ENCODE peak calls at places on chromosomes 5 and 9, in eight cellular contexts. U, Y, L, T, D, F, I and C are unnamed samples.

GRCh38 chr9:18947772-18948391 is 85.1 kb downstream of the SAXO1 start:
- DNase-seq in D (no peak), L (no peak), U (no peak), I (peak; percentile 72), Y (no peak), F (no peak), T (no peak), C (no peak)

GRCh38 chr5:90802695-90803317 is 244.2 kb downstream of the ADGRV1 start:
- DNase-seq in U (no peak), Y (peak; percentile 25), T (peak; percentile 6), F (peak; percentile 78), L (no peak), I (peak; percentile 34), D (peak; percentile 82), C (peak; percentile 10)

GRCh38 chr9:128532581-128532980 is 19.8 kb upstream of the SPTAN1 start:
- DNase-seq in U (no peak), L (no peak), F (no peak), Y (no peak), I (no peak), T (no peak), D (no peak), C (no peak)

GRCh38 chr5:177602458-177602830 is 2.5 kb downstream of the B4GALT7 start:
- DNase-seq in Y (no peak), T (no peak), L (no peak), F (no peak), I (no peak), D (no peak), U (no peak), C (no peak)

GRCh38 chr5:50751064-50751657 is 84.7 kb downstream of the PARP8 start:
- DNase-seq in L (no peak), F (peak; percentile 49), U (no peak), T (peak; percentile 23), Y (peak; percentile 40), I (peak; percentile 77), D (peak; percentile 39), C (peak; percentile 1)

GRCh38 chr5:36369092-36369737 is 67.5 kb upstream of the RANBP3L start:
- DNase-seq in D (peak; percentile 91), T (peak; percentile 51), U (no peak), I (no peak), L (no peak), F (no peak), Y (peak; percentile 68), C (no peak)

GRCh38 chr9:13274901-13275641 is 4.4 kb downstream of the MPDZ start:
- DNase-seq in L (no peak), U (no peak), F (no peak), T (peak; percentile 24), Y (peak; percentile 83), I (no peak), D (peak; percentile 13), C (peak; percentile 61)

GRCh38 chr5:127373858-127374491 is 83.4 kb downstream of the MEGF10 start:
- DNase-seq in U (no peak), I (peak; percentile 56), L (no peak), Y (no peak), T (no peak), D (no peak), F (no peak), C (no peak)

GRCh38 chr5:154401355-154401754 is 44.4 kb upstream of the SAP30L start:
- DNase-seq in T (no peak), F (no peak), Y (no peak), D (no peak), U (no peak), L (no peak), I (no peak), C (no peak)

GRCh38 chr9:109906766-109907382 is 126.9 kb downstream of the PALM2AKAP2 start:
- DNase-seq in T (no peak), L (no peak), U (no peak), I (peak; percentile 24), Y (peak; percentile 61), F (no peak), D (peak; percentile 7), C (peak; percentile 74)

GRCh38 chr9:109907810-109908458 is 127.9 kb downstream of the PALM2AKAP2 start:
- DNase-seq in F (no peak), D (no peak), T (no peak), L (no peak), Y (no peak), I (no peak), U (no peak), C (no peak)

GRCh38 chr9:109905472-109905871 is 125.5 kb downstream of the PALM2AKAP2 start:
- DNase-seq in U (no peak), D (no peak), I (no peak), L (no peak), Y (no peak), T (no peak), F (no peak), C (no peak)

GRCh38 chr9:109908459-109909390 is 128.7 kb downstream of the PALM2AKAP2 start:
- DNase-seq in L (no peak), U (no peak), Y (peak; percentile 67), F (peak; percentile 3), I (no peak), T (no peak), D (no peak), C (peak; percentile 60)

DNA sequence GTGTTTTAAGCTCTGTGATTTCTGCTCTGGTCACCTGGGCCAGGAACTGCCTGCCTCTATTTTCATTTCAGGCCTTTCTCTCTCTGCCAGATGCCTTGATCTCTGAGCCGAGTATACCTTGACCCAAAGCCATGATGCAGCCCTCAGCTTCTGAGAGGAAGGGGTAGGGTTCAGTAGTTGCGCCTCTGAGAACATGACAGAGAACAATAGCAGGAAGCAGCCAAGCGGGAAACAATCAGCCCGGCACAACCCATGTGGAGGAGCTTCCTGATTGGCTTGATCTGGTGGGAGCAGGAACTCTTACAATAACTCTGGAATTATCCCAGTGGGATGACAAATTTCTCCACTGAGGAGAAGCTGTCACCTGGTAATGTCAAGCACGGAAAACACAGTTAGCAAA is 127.4 kb downstream of the PALM2AKAP2 start:
- DNase-seq in U (no peak), I (no peak), L (no peak), D (no peak), F (no peak), T (no peak), Y (peak; percentile 18), C (no peak)
- H3K4me3 ChIP-seq in U (no peak overlapping the region), I (no peak overlapping the region), L (no peak overlapping the region), D (no peak overlapping the region), F (no peak overlapping the region), T (no peak overlapping the region), Y (no peak overlapping the region), C (no peak overlapping the region)

DNA sequence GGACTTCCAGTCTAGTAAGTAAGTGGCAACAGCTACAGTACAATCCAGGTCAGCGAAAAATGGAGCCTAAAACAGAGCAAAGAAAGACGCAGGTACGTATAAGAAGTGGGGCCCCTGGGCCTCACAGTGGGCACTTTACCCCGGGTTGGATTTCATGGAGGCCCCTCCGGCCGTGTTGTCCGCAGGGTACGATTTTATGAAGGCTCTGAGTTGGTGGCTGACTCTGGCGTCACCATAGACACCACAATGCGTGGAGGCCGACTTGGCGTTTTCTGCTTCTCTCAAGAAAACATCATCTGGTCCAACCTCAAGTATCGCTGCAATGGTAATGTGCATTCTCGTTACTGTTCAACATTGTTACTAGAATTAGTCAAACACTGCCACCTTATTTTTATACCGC is 47.1 kb downstream of the THBS4 start:
- DNase-seq in T (no peak), F (no peak), D (no peak), U (no peak), L (no peak), Y (no peak), I (no peak), C (no peak)
- H3K4me3 ChIP-seq in T (no peak overlapping the region), F (no peak overlapping the region), D (no peak overlapping the region), U (peak overlapping the region; percentile 33), L (no peak overlapping the region), Y (no peak overlapping the region), I (no peak overlapping the region), C (no peak overlapping the region)

DNA sequence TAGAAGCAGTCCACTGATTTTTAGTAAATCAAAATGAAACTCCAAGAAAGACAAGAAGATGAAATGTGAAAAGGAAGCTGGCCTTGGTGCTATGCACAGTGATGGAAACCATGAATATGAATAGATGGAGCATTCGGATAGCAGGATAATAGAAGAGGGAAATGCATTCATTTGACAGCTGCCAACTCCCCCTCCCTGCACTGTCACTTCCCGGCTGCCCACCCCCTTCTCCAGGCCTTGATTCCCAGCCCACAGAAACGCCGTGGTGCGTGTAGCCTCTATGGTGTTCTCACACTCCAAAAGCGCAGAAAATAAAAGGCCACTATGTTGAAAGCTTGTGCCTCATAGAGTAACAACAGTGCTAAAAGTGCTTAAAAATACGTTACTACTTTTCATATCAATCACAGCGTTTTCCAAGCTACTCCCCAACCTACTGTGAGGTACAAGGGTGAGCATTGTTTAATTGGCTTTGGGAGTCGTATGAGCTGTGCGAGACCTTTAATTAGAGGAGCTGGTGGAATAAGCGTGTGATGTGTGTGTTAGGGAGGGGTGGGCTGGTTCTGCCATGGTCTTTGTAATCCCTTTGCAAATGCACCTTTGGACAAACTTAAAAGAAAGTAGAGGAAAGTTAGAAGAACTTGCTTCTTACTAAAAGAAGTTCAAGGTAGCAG is 26.1 kb upstream of the IFNK start:
- DNase-seq in Y (no peak), U (no peak), T (no peak), F (no peak), L (no peak), I (no peak), D (no peak), C (no peak)
- H3K4me3 ChIP-seq in Y (no peak overlapping the region), U (no peak overlapping the region), T (no peak overlapping the region), F (no peak overlapping the region), L (no peak overlapping the region), I (no peak overlapping the region), D (no peak overlapping the region), C (no peak overlapping the region)

DNA sequence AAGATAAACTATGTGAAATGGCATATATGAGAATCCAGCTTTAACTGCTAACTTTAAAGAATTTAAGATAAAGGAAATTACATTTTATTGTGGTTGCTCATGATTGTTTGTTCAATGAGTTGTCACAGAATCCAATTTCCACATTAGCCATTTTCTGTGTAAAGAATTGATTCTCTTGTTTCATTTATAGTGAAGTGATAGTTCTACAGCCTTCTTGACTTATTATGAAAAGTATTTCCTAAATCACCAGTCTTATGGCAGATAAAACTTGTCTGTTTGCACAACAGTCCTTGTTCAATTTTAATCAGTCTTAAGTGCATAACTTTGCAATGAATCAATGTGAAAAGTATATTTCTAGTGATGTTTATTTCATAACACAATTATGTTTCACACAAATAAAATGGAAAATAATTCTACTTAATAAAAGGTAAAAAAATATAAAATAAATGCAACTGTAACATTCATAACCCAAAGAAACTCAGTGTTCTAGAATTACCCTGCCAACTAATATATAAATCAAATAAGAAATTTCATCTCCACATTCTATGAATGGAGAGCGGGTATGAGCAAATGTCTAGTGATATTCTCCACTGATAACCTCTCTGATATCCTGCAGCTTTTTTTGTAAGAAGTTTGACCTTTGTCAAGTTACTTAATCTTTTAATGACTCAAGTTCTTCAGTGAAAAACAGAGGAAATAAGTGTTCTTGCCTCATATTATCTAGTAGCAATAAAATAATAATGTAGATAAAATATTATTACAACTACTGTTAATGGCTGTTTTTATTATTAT is 1275.4 kb upstream of the CDH9 start:
- DNase-seq in Y (peak; percentile 13), D (peak; percentile 84), I (no peak), T (no peak), L (no peak), U (no peak), F (no peak), C (no peak)
- H3K4me3 ChIP-seq in Y (no peak overlapping the region), D (no peak overlapping the region), I (no peak overlapping the region), T (no peak overlapping the region), L (no peak overlapping the region), U (no peak overlapping the region), F (no peak overlapping the region), C (no peak overlapping the region)

GRCh38 chr5:148730955-148731898 is 76.9 kb upstream of the HTR4 start:
- DNase-seq in I (peak; percentile 86), U (no peak), L (peak; percentile 76), D (peak; percentile 98), F (peak; percentile 85), T (peak; percentile 87), Y (peak; percentile 76), C (peak; percentile 72)
- H3K4me3 ChIP-seq in I (no peak overlapping the region), U (no peak overlapping the region), L (no peak overlapping the region), D (peak overlapping the region; percentile 65), F (no peak overlapping the region), T (no peak overlapping the region), Y (peak overlapping the region; percentile 34), C (peak overlapping the region; percentile 3)